ENCODE peak calls at places on chromosomes 4 and X, in eight cellular contexts. A is transverse colon, V is suprapubic skin, N is sigmoid colon, B is SK-N-SH, Q is H1, S is HepG2, J is GM12878. L is an unnamed sample.

GRCh38 chr4:81913427-81913878 is 441.7 kb upstream of the RASGEF1B start:
- DNase-seq in Q (peak), A (peak), N (no peak), V (no peak), B (peak), S (peak), J (no peak), L (peak)

GRCh38 chr4:8740666-8741395 is 130.8 kb downstream of the HMX1 start:
- DNase-seq in Q (no peak), S (no peak), B (peak), V (no peak), N (peak), J (no peak), A (no peak), L (peak)

GRCh38 chr4:164748375-164748774 is 5.6 kb upstream of the SMIM31 start:
- DNase-seq in S (peak), J (no peak), V (no peak), N (no peak), Q (no peak), B (peak), A (no peak), L (no peak)

GRCh38 chr4:29151584-29151983 is 1568.6 kb upstream of the PCDH7 start:
- DNase-seq in J (no peak), Q (no peak), V (no peak), N (no peak), A (no peak), B (no peak), S (no peak), L (no peak)

GRCh38 chrX:47232803-47233332 is at the start of gene USP11:
- DNase-seq in S (peak), B (peak), V (peak), A (peak), Q (peak), N (peak), J (no peak), L (peak)

GRCh38 chrX:134821370-134821769 is 163.1 kb upstream of the PLAC1 start:
- DNase-seq in N (no peak), B (no peak), J (no peak), Q (no peak), V (no peak), A (no peak), S (no peak), L (no peak)

GRCh38 chr4:182916483-182917181 is 554 bp downstream of the DCTD start:
- DNase-seq in A (peak), N (peak), Q (peak), B (no peak), S (no peak), V (peak), J (no peak), L (peak)

GRCh38 chrX:133639726-133640125 is 224.4 kb upstream of the GPC4 start:
- DNase-seq in A (no peak), N (no peak), J (no peak), V (no peak), S (no peak), B (no peak), Q (no peak), L (no peak)

GRCh38 chr4:56692576-56692975 is 11.5 kb upstream of the HOPX start:
- DNase-seq in J (no peak), S (no peak), B (no peak), N (no peak), Q (no peak), A (no peak), V (no peak), L (no peak)

GRCh38 chr4:53098681-53099121 is 236.6 kb downstream of the RASL11B start:
- DNase-seq in J (no peak), Q (no peak), S (no peak), N (no peak), V (no peak), B (no peak), A (no peak), L (no peak)

GRCh38 chr4:112003508-112003907 is 141.7 kb upstream of the FAM241A start:
- DNase-seq in B (no peak), V (no peak), N (no peak), Q (no peak), J (no peak), S (no peak), A (no peak), L (no peak)

GRCh38 chr4:5566991-5567390 is 141.4 kb downstream of the EVC2 start:
- DNase-seq in B (no peak), S (no peak), N (no peak), Q (no peak), J (no peak), A (no peak), V (no peak), L (no peak)

GRCh38 chr4:39319678-39320077 is 46.5 kb downstream of the RFC1 start:
- DNase-seq in S (peak), J (no peak), B (peak), A (no peak), V (no peak), Q (no peak), N (no peak), L (no peak)

GRCh38 chr4:83010522-83011318 is at the start of gene LIN54:
- DNase-seq in S (peak), J (no peak), Q (peak), V (peak), B (peak), A (peak), N (peak), L (peak)

GRCh38 chr4:16896871-16897270 is 1.6 kb downstream of the LDB2 start:
- DNase-seq in N (no peak), V (no peak), S (no peak), A (no peak), J (no peak), B (no peak), Q (no peak), L (no peak)

GRCh38 chr4:148735432-148736155 is 293.4 kb upstream of the NR3C2 start:
- DNase-seq in N (no peak), Q (no peak), A (no peak), J (no peak), S (no peak), V (no peak), B (no peak), L (no peak)

GRCh38 chrX:153820601-153821000 is 9.7 kb downstream of the PDZD4 start:
- DNase-seq in J (no peak), N (no peak), V (no peak), S (no peak), A (no peak), B (peak), Q (no peak), L (no peak)

GRCh38 chrX:48905090-48905790 is 6.2 kb downstream of the SLC35A2 start:
- DNase-seq in J (no peak), V (no peak), A (no peak), Q (no peak), B (no peak), S (no peak), N (no peak), L (no peak)

GRCh38 chr4:48090621-48091020 is 43.4 kb downstream of the TXK start:
- DNase-seq in B (no peak), J (no peak), N (no peak), S (no peak), V (no peak), Q (no peak), A (no peak), L (no peak)

GRCh38 chr4:15117270-15117946 is 115.1 kb downstream of the CPEB2 start:
- DNase-seq in J (no peak), Q (no peak), V (no peak), N (no peak), A (no peak), B (no peak), S (no peak), L (no peak)

GRCh38 chr4:53908661-53909078 is 155.7 kb downstream of the CHIC2 start:
- DNase-seq in N (peak), J (peak), Q (no peak), S (peak), A (peak), B (peak), V (no peak), L (peak)

GRCh38 chrX:52346462-52347165 is 22.2 kb upstream of the XAGE2 start:
- DNase-seq in S (no peak), Q (no peak), N (no peak), B (no peak), A (no peak), V (no peak), J (no peak), L (no peak)

GRCh38 chrX:52337410-52337809 is 31.4 kb upstream of the XAGE2 start:
- DNase-seq in B (no peak), J (no peak), V (no peak), A (no peak), Q (no peak), N (no peak), S (no peak), L (no peak)

GRCh38 chrX:52341493-52341892 is 27.3 kb upstream of the XAGE2 start:
- DNase-seq in J (no peak), B (no peak), S (no peak), Q (no peak), N (no peak), V (no peak), A (no peak), L (no peak)
- TF ChIP-seq EP300 in J (no peak), B (no peak), S (no peak), Q (no peak), N (no peak), V (no peak), A (no peak), L (no peak)

DNA sequence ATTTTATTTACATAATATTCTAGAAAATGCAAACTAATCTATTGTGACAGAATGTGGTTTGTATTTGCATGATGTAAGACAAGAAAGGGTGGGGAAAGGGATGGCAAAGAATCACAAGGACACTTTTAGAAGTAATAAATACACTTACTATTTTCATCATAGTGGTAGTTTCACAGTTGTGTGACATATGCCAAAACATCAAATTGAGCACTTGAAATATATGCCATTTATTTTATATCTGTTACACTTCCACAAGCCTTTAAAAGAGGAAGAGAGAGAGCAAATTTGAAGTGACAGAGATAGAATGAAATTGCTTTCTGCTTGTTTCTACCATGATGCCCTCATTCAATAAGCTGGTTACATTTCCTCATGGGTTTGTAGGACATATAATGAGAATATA is 230.0 kb upstream of the NWD2 start:
- DNase-seq in J (no peak), A (no peak), Q (no peak), S (no peak), N (no peak), B (no peak), V (no peak), L (no peak)
- TF ChIP-seq POLR2AphosphoS5 in J (no peak), A (no peak), Q (no peak), S (no peak), N (no peak), B (no peak), V (no peak), L (no peak)

DNA sequence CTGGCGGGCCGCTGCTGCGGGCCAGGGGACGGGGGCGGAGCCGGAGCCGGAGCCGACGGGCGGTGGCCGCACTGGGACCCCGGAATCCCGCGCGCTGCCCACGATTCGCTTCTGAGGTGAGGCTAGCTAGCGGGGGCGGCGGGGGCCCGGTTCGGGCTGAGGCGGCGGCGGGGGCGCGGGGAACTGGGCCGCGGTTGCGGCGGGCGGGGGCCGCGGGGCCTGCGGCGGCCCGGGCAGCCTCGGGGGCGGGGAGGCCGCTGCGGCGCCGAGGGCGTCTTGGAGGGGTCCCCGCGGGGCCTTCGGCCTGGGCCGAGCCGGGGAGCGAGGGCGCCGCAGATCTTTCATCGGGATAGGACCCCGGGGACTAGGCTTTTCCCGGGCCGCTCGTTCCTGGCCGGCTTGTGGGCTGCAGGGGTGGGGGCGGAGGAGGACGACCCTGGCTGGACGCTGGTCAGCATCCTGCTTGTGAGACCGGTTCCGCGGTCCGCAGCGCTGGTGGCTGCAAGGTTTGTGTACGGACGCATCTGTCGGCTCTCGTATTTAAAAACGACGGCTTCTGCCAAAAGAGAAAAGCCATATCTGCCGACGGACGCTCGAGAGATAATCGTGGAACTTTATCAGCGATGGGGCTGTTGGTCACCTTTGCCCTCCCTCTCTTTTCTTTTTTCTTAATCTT is 403 bp downstream of the ADD1 start:
- DNase-seq in N (peak), J (no peak), Q (no peak), B (peak), A (peak), S (no peak), V (peak), L (peak)
- TF ChIP-seq EP300 in N (no peak), J (no peak), Q (no peak), B (no peak), A (no peak), S (no peak), V (no peak), L (no peak)

GRCh38 chr4:10106421-10107039 is 10.1 kb downstream of the WDR1 start:
- DNase-seq in A (peak), Q (no peak), B (peak), V (peak), S (no peak), N (peak), J (no peak), L (peak)
- TF ChIP-seq POLR2AphosphoS5 in A (peak), Q (peak), B (peak), V (no peak), S (no peak), N (peak), J (peak), L (peak)

GRCh38 chrX:71095971-71096701 is 485 bp downstream of the FOXO4 start:
- DNase-seq in J (no peak), A (peak), S (no peak), Q (no peak), B (peak), N (no peak), V (no peak), L (no peak)
- TF ChIP-seq EP300 in J (no peak), A (no peak), S (no peak), Q (no peak), B (no peak), N (no peak), V (no peak), L (no peak)

GRCh38 chr4:184688447-184688846 is 38.9 kb downstream of the PRIMPOL start:
- DNase-seq in N (no peak), S (no peak), V (no peak), Q (no peak), A (no peak), J (no peak), B (no peak), L (no peak)

GRCh38 chr4:184689681-184690080 is 40.1 kb downstream of the PRIMPOL start:
- DNase-seq in N (no peak), A (no peak), S (no peak), V (no peak), B (no peak), Q (no peak), J (no peak), L (no peak)

GRCh38 chr4:184680698-184681097 is 31.2 kb downstream of the PRIMPOL start:
- DNase-seq in B (no peak), V (no peak), S (no peak), A (peak), J (no peak), Q (no peak), N (no peak), L (no peak)

DNA sequence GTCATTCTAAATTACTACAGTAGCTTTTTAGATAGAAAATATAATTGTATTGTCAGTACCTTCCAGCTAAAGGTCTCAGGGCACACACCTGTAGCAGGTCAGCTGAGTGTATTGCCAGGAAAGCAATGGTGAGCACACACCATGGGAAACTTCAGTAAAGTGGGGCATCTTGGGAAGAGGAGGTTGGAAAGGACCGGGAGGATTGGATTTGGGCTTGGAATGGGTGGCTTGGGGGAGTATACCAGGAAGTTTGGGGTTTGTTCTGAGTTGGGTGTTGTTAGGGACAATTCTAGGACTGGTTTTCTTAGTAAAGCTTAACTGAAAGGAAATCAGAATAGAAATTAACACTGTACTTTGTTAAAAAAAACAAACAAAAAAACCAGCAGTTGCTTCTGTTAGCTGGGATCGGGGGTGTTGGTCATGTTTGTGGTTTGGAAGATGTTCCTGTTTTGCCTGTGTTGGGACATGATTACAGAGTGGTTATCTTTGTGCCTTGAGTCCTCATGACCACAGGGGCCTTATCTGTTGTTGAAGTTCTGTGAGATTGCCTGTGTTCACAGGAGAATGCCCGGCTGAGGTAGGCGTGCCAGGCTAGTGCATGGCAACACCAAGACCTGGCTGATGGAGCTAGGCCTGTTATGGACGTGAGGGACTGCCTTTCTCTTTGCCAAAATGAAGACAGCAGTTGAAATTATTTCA is 35.1 kb downstream of the PRIMPOL start:
- DNase-seq in V (no peak), S (no peak), N (no peak), Q (no peak), A (no peak), J (no peak), B (no peak), L (peak)
- TF ChIP-seq POLR2AphosphoS5 in V (no peak), S (no peak), N (no peak), Q (no peak), A (no peak), J (no peak), B (no peak), L (peak)

GRCh38 chrX:39772057-39772832 is 325.5 kb downstream of the BCOR start:
- DNase-seq in V (no peak), N (no peak), J (no peak), A (no peak), B (no peak), S (peak), Q (no peak), L (peak)
- TF ChIP-seq EP300 in V (no peak), N (no peak), J (no peak), A (no peak), B (no peak), S (peak), Q (peak), L (no peak)

DNA sequence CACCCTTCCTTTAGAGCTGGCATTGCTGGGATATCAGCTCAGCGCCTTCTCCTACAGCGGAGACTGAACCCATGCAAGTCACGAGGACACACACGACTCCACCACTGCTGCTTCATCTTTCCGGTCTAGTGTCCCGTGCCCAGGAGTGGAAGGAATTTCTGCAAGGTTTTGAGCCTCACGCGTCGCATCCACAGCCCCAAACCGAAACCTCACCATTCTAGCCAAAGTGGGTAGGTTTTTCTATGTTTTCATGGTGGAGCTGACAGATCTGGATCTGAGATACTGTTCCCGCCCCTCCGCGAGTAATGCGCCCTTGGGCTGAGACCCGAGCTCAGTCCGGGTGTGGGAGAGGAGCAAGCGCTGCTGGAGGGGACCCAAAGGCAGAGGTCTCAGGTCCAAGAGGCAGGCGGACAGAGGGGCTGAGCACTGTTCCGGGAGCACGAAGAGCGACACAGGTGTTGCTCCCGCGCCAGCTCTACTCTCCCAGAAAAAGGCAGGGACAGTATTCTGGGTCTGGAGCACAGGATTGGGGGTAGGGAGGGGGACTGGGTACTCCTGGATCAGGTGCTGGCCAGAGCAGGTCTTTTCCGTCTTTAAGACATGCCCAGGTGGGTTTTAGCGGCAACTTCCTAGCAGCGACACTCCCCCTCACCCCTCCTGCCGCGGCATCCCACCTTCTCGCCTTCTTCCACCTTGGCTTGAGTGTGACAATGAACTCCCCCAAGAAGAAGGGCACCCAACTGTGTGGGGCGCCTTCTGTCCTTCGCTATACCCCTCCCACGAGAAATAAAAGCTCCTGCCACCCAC is 1.9 kb downstream of the EPHA5 start:
- DNase-seq in A (no peak), N (peak), B (peak), V (peak), Q (peak), J (no peak), S (no peak), L (peak)
- TF ChIP-seq POLR2AphosphoS5 in A (no peak), N (no peak), B (no peak), V (no peak), Q (no peak), J (no peak), S (no peak), L (no peak)

GRCh38 chr4:174598800-174599199 is 76.5 kb upstream of the HPGD start:
- DNase-seq in A (no peak), Q (no peak), B (no peak), J (no peak), V (no peak), S (no peak), N (no peak), L (no peak)

GRCh38 chr4:174607792-174608191 is 85.5 kb upstream of the HPGD start:
- DNase-seq in V (no peak), S (no peak), N (no peak), J (no peak), A (no peak), Q (no peak), B (no peak), L (no peak)

GRCh38 chr4:174600391-174600790 is 78.1 kb upstream of the HPGD start:
- DNase-seq in V (no peak), A (no peak), N (no peak), J (no peak), B (no peak), Q (no peak), S (no peak), L (no peak)

DNA sequence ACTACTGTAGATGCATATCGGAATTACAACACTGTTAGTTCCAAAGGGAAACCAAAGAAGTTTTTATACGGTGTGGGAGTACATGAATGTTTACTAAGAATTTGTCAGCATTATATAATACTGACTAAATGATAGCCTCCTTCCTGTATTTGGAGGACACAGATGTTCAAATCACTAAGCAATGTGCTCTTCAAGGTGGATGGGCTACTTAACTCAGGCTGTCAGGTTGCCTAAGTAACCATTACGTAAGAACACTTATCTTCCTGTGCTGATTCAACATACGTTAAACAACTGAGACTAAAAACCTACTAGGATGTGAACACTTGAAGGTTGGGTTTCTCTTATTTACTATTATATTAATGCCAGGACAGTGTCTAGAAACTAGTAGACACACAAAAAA is 81.9 kb upstream of the HPGD start:
- DNase-seq in V (no peak), B (no peak), N (no peak), S (no peak), A (no peak), J (no peak), Q (no peak), L (no peak)
- TF ChIP-seq EP300 in V (no peak), B (no peak), N (no peak), S (no peak), A (no peak), J (no peak), Q (no peak), L (no peak)